ENCODE peak calls at places on chromosome 22, in ten cellular contexts. X is astrocyte, Z is fibroblast of lung, B is stomach, F is ovary, T is heart right ventricle, J is IMR-90, Q is fibroblast of pulmonary artery, M is brain microvascular endothelial cell, L is lower lobe of right lung. G is an unnamed sample.

GRCh38 chr22:46634011-46634699 is 14.0 kb downstream of the GRAMD4 start:
- DNase-seq in X (peak; percentile 8), Z (no peak), B (no peak), F (no peak), T (peak; percentile 14), J (no peak), Q (no peak), M (no peak), L (no peak), G (no peak)

GRCh38 chr22:43151251-43152000 is at the start of gene TSPO:
- DNase-seq in X (no peak), Z (peak; percentile 37), B (peak; percentile 86), F (peak; percentile 80), T (peak; percentile 89), J (peak; percentile 19), Q (peak; percentile 44), M (no peak), L (peak; percentile 88), G (no peak)

GRCh38 chr22:49768511-49768910 is 59.2 kb downstream of the BRD1 start:
- DNase-seq in X (no peak), Z (peak; percentile 13), B (no peak), F (peak; percentile 42), T (no peak), J (no peak), Q (no peak), M (no peak), L (peak; percentile 37), G (no peak)

GRCh38 chr22:40739723-40740122 is 60.4 kb downstream of the MCHR1 start:
- DNase-seq in X (no peak), Z (no peak), B (no peak), F (no peak), T (no peak), J (no peak), Q (no peak), M (no peak), L (no peak), G (no peak)

GRCh38 chr22:45531944-45532631 is 29.4 kb downstream of the FBLN1 start:
- DNase-seq in X (no peak), Z (no peak), B (no peak), F (no peak), T (no peak), J (no peak), Q (no peak), M (no peak), L (no peak), G (no peak)

GRCh38 chr22:44405661-44406060 is 92.4 kb downstream of the RTL6 start:
- DNase-seq in X (no peak), Z (no peak), B (no peak), F (no peak), T (no peak), J (no peak), Q (no peak), M (no peak), L (no peak), G (no peak)

GRCh38 chr22:37033605-37034430 is 14.3 kb downstream of the MPST start:
- DNase-seq in X (no peak), Z (no peak), B (no peak), F (no peak), T (no peak), J (no peak), Q (no peak), M (no peak), L (no peak), G (no peak)

GRCh38 chr22:23180893-23181762 is 819 bp downstream of the BCR start:
- DNase-seq in X (no peak), Z (no peak), B (no peak), F (peak; percentile 53), T (no peak), J (no peak), Q (no peak), M (no peak), L (peak; percentile 68), G (no peak)

GRCh38 chr22:46312056-46312455 is 15.4 kb downstream of the GTSE1 start:
- DNase-seq in X (no peak), Z (no peak), B (no peak), F (no peak), T (no peak), J (no peak), Q (no peak), M (no peak), L (peak; percentile 36), G (no peak)

GRCh38 chr22:48952256-48953102 is 875.2 kb downstream of the BRD1 start:
- DNase-seq in X (no peak), Z (no peak), B (peak; percentile 10), F (no peak), T (no peak), J (no peak), Q (no peak), M (no peak), L (no peak), G (no peak)

GRCh38 chr22:21698430-21699329 is 32.9 kb downstream of the PPIL2 start:
- DNase-seq in X (no peak), Z (no peak), B (no peak), F (no peak), T (peak; percentile 71), J (no peak), Q (peak; percentile 24), M (peak; percentile 25), L (no peak), G (no peak)

GRCh38 chr22:41946360-41947180 is at the start of gene CENPM:
- DNase-seq in X (peak; percentile 82), Z (peak; percentile 91), B (peak; percentile 92), F (peak; percentile 91), T (peak; percentile 89), J (peak; percentile 91), Q (peak; percentile 92), M (peak; percentile 93), L (peak; percentile 93), G (no peak)
- TF ChIP-seq CTCF in X (no peak), Z (peak; percentile 29), B (no peak), F (peak; percentile 19), T (peak; percentile 23), J (no peak), Q (peak; percentile 26), M (peak; percentile 59), L (peak; percentile 8), G (peak; percentile 38)

GRCh38 chr22:25563757-25564319 is 637 bp upstream of the GRK3 start:
- DNase-seq in X (no peak), Z (no peak), B (no peak), F (peak; percentile 21), T (no peak), J (peak; percentile 6), Q (no peak), M (no peak), L (peak; percentile 57), G (no peak)
- H3K4me3 ChIP-seq in X (peak overlapping the region; percentile 61), Z (peak overlapping the region; percentile 31), B (peak overlapping the region; percentile 96), F (peak overlapping the region; percentile 81), T (peak overlapping the region; percentile 78), J (no peak overlapping the region), Q (peak overlapping the region; percentile 58), M (peak overlapping the region; percentile 67), L (peak overlapping the region; percentile 84), G (peak overlapping the region; percentile 35)

DNA sequence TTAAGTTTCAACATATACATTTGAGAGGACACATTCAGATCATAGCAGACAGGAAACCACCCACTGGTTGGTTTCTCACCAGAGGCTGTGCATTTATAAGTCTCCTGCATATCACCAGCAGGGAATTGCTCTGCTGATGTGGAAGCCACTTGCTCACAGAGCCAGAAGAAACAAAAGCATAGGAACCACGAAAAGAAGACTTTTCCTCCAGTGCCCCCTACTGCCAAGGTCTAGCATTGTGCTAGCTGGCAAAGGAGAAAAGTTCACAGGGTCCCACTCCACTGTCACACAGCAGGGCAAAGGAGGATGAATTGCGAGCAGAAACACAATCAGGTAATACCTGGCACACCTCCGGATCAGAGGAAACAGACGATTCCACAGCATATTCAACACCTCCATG is 28.9 kb upstream of the ISX start:
- DNase-seq in X (no peak), Z (no peak), B (no peak), F (no peak), T (no peak), J (no peak), Q (no peak), M (no peak), L (no peak), G (no peak)
- TF ChIP-seq CTCF in X (no peak), Z (no peak), B (no peak), F (no peak), T (no peak), J (no peak), Q (no peak), M (peak; percentile 32), L (no peak), G (peak; percentile 44)

GRCh38 chr22:30947821-30948454 is 20.6 kb downstream of the MORC2 start:
- DNase-seq in X (peak; percentile 23), Z (peak; percentile 79), B (no peak), F (no peak), T (no peak), J (peak; percentile 70), Q (peak; percentile 81), M (peak; percentile 9), L (no peak), G (no peak)

GRCh38 chr22:30947163-30947820 is 21.3 kb downstream of the MORC2 start:
- DNase-seq in X (no peak), Z (no peak), B (no peak), F (no peak), T (peak; percentile 38), J (no peak), Q (no peak), M (no peak), L (no peak), G (no peak)

GRCh38 chr22:30945653-30946052 is 22.9 kb downstream of the MORC2 start:
- DNase-seq in X (no peak), Z (no peak), B (no peak), F (no peak), T (no peak), J (no peak), Q (no peak), M (no peak), L (no peak), G (no peak)

GRCh38 chr22:30944986-30945385 is 23.6 kb downstream of the MORC2 start:
- DNase-seq in X (no peak), Z (no peak), B (no peak), F (no peak), T (no peak), J (no peak), Q (no peak), M (no peak), L (no peak), G (no peak)

DNA sequence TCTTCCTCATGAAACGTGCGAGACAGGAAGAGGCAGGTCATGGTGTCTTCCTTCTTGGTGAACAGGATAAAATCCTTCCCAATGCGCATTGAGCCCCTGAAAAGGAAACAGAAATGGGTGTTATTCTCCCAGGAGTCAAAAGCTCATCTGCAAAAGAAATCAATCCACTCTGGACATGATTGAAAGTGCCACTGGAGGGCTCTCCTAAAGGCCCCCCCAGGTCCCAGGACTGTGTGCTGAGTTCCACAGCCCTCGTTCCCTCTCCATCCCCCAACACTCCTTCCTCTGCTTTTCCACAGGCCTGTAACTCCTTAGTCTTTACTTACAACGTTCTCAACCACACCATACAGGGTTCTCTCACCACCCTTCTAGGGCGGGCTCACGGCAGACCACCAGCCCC is 22.2 kb downstream of the MORC2 start:
- DNase-seq in X (no peak), Z (no peak), B (no peak), F (no peak), T (no peak), J (no peak), Q (no peak), M (no peak), L (no peak), G (no peak)
- H3K4me3 ChIP-seq in X (no peak overlapping the region), Z (no peak overlapping the region), B (no peak overlapping the region), F (no peak overlapping the region), T (no peak overlapping the region), J (no peak overlapping the region), Q (no peak overlapping the region), M (no peak overlapping the region), L (no peak overlapping the region), G (no peak overlapping the region)

G was measured in epithelial cell of proximal tubule.